ENCODE peak calls at places on chromosomes 16 and 17, in four cellular contexts. Y is RWPE2, X is neural progenitor cell, N is left lung. P is an unnamed sample.

GRCh38 chr17:4476512-4477070 is 22.1 kb upstream of the SPNS2 start:
- DNase-seq in Y (no peak), X (peak), N (no peak), P (no peak)

GRCh38 chr16:50683689-50684374 is 2.7 kb upstream of the SNX20 start:
- DNase-seq in X (no peak), Y (no peak), N (peak), P (peak)

GRCh38 chr17:77316191-77316641 is 175.4 kb downstream of the SEC14L1 start:
- DNase-seq in Y (peak), N (peak), X (peak), P (peak)

GRCh38 chr17:27601069-27601974 is 29.7 kb upstream of the LGALS9 start:
- DNase-seq in X (peak), N (no peak), Y (no peak), P (peak)

GRCh38 chr17:12958786-12959185 is 59.0 kb downstream of the ELAC2 start:
- DNase-seq in X (no peak), Y (no peak), N (no peak), P (no peak)

GRCh38 chr17:74921045-74921681 is 1.9 kb downstream of the USH1G start:
- DNase-seq in N (no peak), X (no peak), Y (no peak), P (no peak)

GRCh38 chr17:82737981-82738877 is 2.8 kb downstream of the FN3K start:
- DNase-seq in N (peak), Y (no peak), X (no peak), P (no peak)

GRCh38 chr16:11700264-11701029 is 32.2 kb downstream of the SNN start:
- DNase-seq in Y (no peak), N (no peak), X (no peak), P (peak)

GRCh38 chr17:64661731-64661980 is 451 bp downstream of the SMURF2 start:
- DNase-seq in Y (no peak), N (no peak), X (no peak), P (no peak)

GRCh38 chr17:3998436-3998835 is 34.2 kb upstream of the ATP2A3 start:
- DNase-seq in Y (no peak), N (no peak), X (no peak), P (no peak)

GRCh38 chr17:39084558-39084957 is 66.9 kb downstream of the PLXDC1 start:
- DNase-seq in X (no peak), Y (no peak), N (no peak), P (no peak)

GRCh38 chr17:73827627-73828241 is 183.5 kb upstream of the SDK2 start:
- DNase-seq in Y (no peak), N (no peak), X (no peak), P (no peak)

GRCh38 chr17:9439851-9440250 is 135.8 kb downstream of the STX8 start:
- DNase-seq in N (no peak), Y (no peak), X (no peak), P (no peak)

GRCh38 chr16:30079480-30079879 is 3.7 kb downstream of the PPP4C start:
- DNase-seq in Y (no peak), N (no peak), X (no peak), P (no peak)

GRCh38 chr16:6725634-6726331 is 606.9 kb upstream of the RBFOX1 start:
- DNase-seq in X (peak), Y (no peak), N (no peak), P (no peak)

GRCh38 chr17:80850817-80851216 is 140.8 kb upstream of the CHMP6 start:
- DNase-seq in X (no peak), Y (peak), N (no peak), P (no peak)

GRCh38 chr17:81074875-81075274 is 39.9 kb downstream of the BAIAP2 start:
- DNase-seq in Y (no peak), N (no peak), X (no peak), P (no peak)

GRCh38 chr17:2692781-2693135 is 18.8 kb downstream of the CLUH start:
- DNase-seq in Y (peak), N (no peak), X (no peak), P (no peak)

GRCh38 chr17:9760336-9760735 is 31.1 kb downstream of the DHRS7C start:
- DNase-seq in X (no peak), Y (no peak), N (no peak), P (no peak)

GRCh38 chr16:86563489-86564345 is 2.9 kb upstream of the FOXC2 start:
- DNase-seq in Y (no peak), N (peak), X (peak), P (peak)
- TF ChIP-seq CTCF in Y (peak), N (peak), X (peak), P (peak)

DNA sequence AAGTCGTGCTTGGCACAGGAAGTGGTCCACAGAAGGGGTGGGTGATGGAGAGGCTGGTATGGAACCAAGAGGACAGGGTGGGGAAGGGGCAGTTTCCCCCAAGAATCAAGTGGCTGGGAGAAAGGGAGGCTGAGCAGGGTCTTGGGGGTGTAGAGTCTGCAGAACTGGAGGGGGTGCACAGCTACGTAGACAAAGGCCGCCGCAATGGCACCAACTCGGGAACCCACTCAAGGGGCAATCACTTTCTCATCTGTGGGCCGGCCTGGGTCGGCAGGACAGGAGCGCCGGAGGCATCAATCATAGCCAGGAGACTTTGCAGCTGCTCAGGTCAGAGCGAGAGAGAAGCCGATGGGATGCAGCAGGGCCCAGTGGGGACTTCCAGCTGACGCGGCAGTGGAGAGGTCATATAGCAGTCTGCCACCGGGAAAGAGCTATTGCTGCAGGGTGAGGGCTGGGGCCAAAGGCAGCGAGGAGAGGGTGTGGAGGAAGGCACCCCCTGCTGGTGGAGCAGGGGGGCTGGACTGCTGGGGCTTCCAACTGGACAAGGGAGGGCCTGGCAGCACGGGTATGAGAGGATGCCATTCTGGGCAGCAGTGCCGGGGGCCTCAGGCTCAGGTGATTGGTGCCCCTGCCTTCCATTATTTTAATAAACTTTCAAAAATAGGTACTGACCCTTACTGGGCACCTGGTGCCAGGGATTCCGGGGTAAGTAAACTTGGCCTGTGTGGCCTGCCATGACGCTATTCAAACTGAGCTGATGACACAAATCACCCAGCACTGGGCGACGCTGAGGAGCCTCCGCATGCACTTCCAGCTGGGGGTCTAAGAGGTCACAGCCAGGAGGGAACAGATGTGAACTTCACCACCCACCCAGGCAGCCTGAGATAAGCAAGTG is 52.5 kb upstream of the MTSS2 start:
- DNase-seq in N (peak), Y (no peak), X (peak), P (no peak)
- TF ChIP-seq CTCF in N (peak), Y (peak), X (peak), P (peak)

GRCh38 chr16:20094157-20094556 is 20.5 kb upstream of the GPR139 start:
- DNase-seq in Y (no peak), N (no peak), X (no peak), P (no peak)
- TF ChIP-seq CTCF in Y (no peak), N (no peak), X (no peak), P (no peak)

DNA sequence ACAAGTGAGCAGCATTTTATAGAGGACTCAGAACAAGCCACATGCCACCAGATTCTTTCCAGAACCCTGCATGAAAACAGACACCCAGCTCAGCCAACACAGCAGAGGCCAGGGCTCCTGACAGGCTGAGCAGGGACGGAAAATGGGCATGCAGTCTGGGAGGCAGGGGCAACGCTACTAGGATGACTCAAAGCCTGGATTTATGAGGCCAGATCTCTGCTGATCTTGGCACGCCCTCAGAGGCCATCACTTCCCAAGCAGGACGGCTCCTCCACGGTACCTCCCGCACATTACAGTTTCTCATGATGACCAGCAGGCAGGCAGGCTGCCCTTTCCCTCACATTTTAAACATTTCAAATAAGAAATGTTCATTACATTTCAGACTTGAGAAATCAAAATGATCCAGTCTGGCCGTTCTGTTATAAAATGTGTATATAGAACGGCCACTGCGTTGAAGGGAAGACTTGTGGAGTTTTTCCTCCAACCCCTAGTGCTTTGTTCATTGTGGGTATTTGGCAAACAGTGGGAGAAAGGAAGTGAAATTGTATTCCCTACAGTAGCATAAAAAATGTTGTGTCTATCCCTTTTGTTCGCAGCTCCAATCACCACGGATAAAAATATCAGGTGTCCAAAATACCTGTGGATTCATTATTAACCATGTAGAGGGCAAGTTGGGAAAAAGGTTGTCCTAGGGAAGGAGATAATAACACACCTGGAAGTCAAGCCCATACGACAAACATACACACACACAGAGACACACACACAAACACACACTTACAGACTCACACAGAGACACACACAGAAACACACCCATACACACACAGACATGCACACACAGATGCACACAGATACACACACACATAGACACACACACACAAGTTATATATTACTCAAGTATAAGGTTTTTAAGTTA is 64.8 kb upstream of the ADAMTS18 start:
- DNase-seq in X (no peak), N (no peak), Y (no peak), P (no peak)
- TF ChIP-seq CTCF in X (no peak), N (no peak), Y (no peak), P (no peak)

GRCh38 chr16:12896562-12896961 is 4.8 kb upstream of the SHISA9 start:
- DNase-seq in N (no peak), Y (no peak), X (peak), P (no peak)
- TF ChIP-seq CTCF in N (no peak), Y (peak), X (peak), P (peak)